ENCODE peak calls at places on chromosomes 2 and 18, in six cellular contexts. G, C, H, U, M and J are unnamed samples.

GRCh38 chr18:69216390-69216789 is 184.3 kb upstream of the DOK6 start:
- DNase-seq in M (no peak), C (no peak), H (no peak), U (no peak), G (no peak), J (no peak)

GRCh38 chr18:6633370-6633769 is 96.1 kb upstream of the ARHGAP28 start:
- DNase-seq in G (no peak), U (no peak), H (no peak), C (no peak), M (no peak), J (peak; percentile 85)

GRCh38 chr18:5625076-5625475 is 81.3 kb upstream of the EPB41L3 start:
- DNase-seq in M (no peak), C (no peak), U (no peak), H (no peak), G (no peak), J (peak; percentile 59)

GRCh38 chr18:46275370-46275769 is 171.2 kb downstream of the HAUS1 start:
- DNase-seq in M (no peak), C (no peak), G (no peak), U (no peak), H (no peak), J (no peak)

GRCh38 chr18:54173980-54174611 is 50.4 kb downstream of the MBD2 start:
- DNase-seq in C (no peak), U (no peak), H (no peak), M (no peak), G (no peak), J (no peak)

GRCh38 chr2:224946911-224947310 is 95.4 kb downstream of the DOCK10 start:
- DNase-seq in H (no peak), M (peak; percentile 72), C (no peak), G (no peak), U (no peak), J (no peak)

GRCh38 chr2:206494061-206494460 is 50.7 kb downstream of the ADAM23 start:
- DNase-seq in M (no peak), G (no peak), C (no peak), H (no peak), U (no peak), J (no peak)

GRCh38 chr2:2796207-2796606 is 465.1 kb upstream of the MYT1L start:
- DNase-seq in H (no peak), U (no peak), M (no peak), C (no peak), G (no peak), J (peak; percentile 21)

GRCh38 chr2:193428336-193428818 is 1233.6 kb upstream of the TMEFF2 start:
- DNase-seq in H (no peak), M (no peak), G (no peak), U (no peak), C (no peak), J (no peak)

GRCh38 chr18:8871484-8871883 is 166.1 kb downstream of the MTCL1 start:
- DNase-seq in M (peak; percentile 70), U (no peak), H (no peak), C (no peak), G (no peak), J (no peak)

GRCh38 chr2:174263989-174264388 is 15.7 kb upstream of the OLA1 start:
- DNase-seq in H (peak; percentile 90), C (no peak), U (no peak), G (no peak), M (peak; percentile 91), J (no peak)

GRCh38 chr2:38526195-38526594 is 76.5 kb downstream of the HNRNPLL start:
- DNase-seq in U (no peak), H (no peak), M (no peak), C (no peak), G (no peak), J (no peak)

GRCh38 chr18:74499633-74500032 is 3.5 kb downstream of the CNDP2 start:
- DNase-seq in H (no peak), C (peak; percentile 73), U (no peak), M (peak; percentile 50), G (peak; percentile 71), J (peak; percentile 61)

GRCh38 chr2:85390941-85391669 is 19.1 kb downstream of the CAPG start:
- DNase-seq in M (peak; percentile 58), C (peak; percentile 83), G (peak; percentile 74), H (peak; percentile 18), U (peak; percentile 58), J (peak; percentile 96)

GRCh38 chr18:77206676-77207370 is 42.8 kb upstream of the GALR1 start:
- DNase-seq in H (no peak), G (no peak), C (peak; percentile 86), U (no peak), M (no peak), J (no peak)

GRCh38 chr2:37379881-37380296 is 35.5 kb downstream of the QPCT start:
- DNase-seq in C (no peak), G (no peak), U (no peak), M (peak; percentile 73), H (no peak), J (no peak)

GRCh38 chr2:133718688-133719201 is 150.5 kb upstream of the NCKAP5 start:
- DNase-seq in H (no peak), M (peak; percentile 61), U (no peak), C (no peak), G (no peak), J (no peak)

GRCh38 chr2:28413152-28413895 is 20.7 kb downstream of the FOSL2 start:
- DNase-seq in U (no peak), M (no peak), C (peak; percentile 73), H (no peak), G (no peak), J (peak; percentile 83)

DNA sequence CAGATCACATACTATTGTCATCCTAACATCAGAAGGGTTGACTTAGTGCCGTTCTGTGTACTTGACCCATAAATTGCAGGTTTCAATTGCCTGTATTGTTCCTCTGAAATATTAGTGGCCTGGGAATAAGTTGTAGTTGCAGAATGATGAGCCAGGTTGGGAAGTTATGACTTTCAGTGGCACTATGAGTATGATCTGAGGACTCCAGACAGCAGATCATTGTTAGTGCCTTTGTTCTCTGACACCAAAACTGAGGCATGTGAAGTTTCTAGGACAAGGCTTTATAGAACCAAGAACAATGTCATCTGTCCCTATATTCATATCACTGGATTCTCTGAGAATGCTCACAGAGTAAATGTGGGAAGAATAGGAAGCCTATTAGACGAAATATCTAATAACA is 403.7 kb downstream of the STK39 start:
- DNase-seq in G (no peak), U (no peak), C (no peak), H (no peak), M (no peak), J (no peak)
- TF ChIP-seq CTCF in G (no peak), U (no peak), C (no peak), H (no peak), M (no peak), J (no peak)

GRCh38 chr2:158321264-158321663 is 135.3 kb downstream of the CCDC148 start:
- DNase-seq in U (peak; percentile 22), G (no peak), C (no peak), H (peak; percentile 4), M (peak; percentile 35), J (no peak)

GRCh38 chr2:158325031-158325781 is 131.3 kb downstream of the CCDC148 start:
- DNase-seq in C (no peak), M (peak; percentile 43), H (no peak), U (no peak), G (no peak), J (no peak)

GRCh38 chr2:158319269-158319668 is 137.3 kb downstream of the CCDC148 start:
- DNase-seq in M (no peak), H (no peak), G (no peak), U (no peak), C (no peak), J (no peak)

GRCh38 chr2:158325782-158326335 is 130.7 kb downstream of the CCDC148 start:
- DNase-seq in G (no peak), M (peak; percentile 47), H (no peak), C (no peak), U (peak; percentile 60), J (no peak)

GRCh38 chr2:158323381-158323780 is 133.2 kb downstream of the CCDC148 start:
- DNase-seq in C (no peak), U (no peak), H (no peak), G (no peak), M (no peak), J (no peak)
- H3K36me3 ChIP-seq in C (no peaks in the 10 kb centered on the region), U (no peaks in the 10 kb centered on the region), H (no peaks in the 10 kb centered on the region), G (no peaks in the 10 kb centered on the region), M (no peaks in the 10 kb centered on the region), J (no peaks in the 10 kb centered on the region)

GRCh38 chr18:62324917-62325805 is at the start of gene TNFRSF11A:
- DNase-seq in M (peak; percentile 71), G (peak; percentile 77), H (no peak), U (peak; percentile 78), C (no peak), J (peak; percentile 93)
- TF ChIP-seq CTCF in M (peak; percentile 38), G (no peak), H (peak; percentile 39), U (peak; percentile 18), C (no peak), J (peak; percentile 76)

GRCh38 chr2:239240480-239240881 is 160.3 kb downstream of the HDAC4 start:
- DNase-seq in U (no peak), H (no peak), C (peak; percentile 88), G (no peak), M (no peak), J (peak; percentile 33)

GRCh38 chr2:239238839-239239606 is 161.8 kb downstream of the HDAC4 start:
- DNase-seq in C (peak; percentile 61), G (no peak), M (no peak), U (no peak), H (no peak), J (peak; percentile 38)

GRCh38 chr2:239239607-239240479 is 161.0 kb downstream of the HDAC4 start:
- DNase-seq in U (no peak), M (no peak), C (peak; percentile 77), H (no peak), G (no peak), J (peak; percentile 41)

GRCh38 chr2:239236808-239237205 is 164.0 kb downstream of the HDAC4 start:
- DNase-seq in C (no peak), M (no peak), H (no peak), G (no peak), U (no peak), J (no peak)

GRCh38 chr2:239238381-239238780 is 162.4 kb downstream of the HDAC4 start:
- DNase-seq in H (no peak), G (no peak), M (no peak), U (no peak), C (peak; percentile 47), J (peak; percentile 37)
- H3K36me3 ChIP-seq in H (no peaks in the 10 kb centered on the region), G (peaks cover 12% of the 10 kb centered on the region), M (no peaks in the 10 kb centered on the region), U (no peaks in the 10 kb centered on the region), C (no peaks in the 10 kb centered on the region), J (no peaks in the 10 kb centered on the region)

DNA sequence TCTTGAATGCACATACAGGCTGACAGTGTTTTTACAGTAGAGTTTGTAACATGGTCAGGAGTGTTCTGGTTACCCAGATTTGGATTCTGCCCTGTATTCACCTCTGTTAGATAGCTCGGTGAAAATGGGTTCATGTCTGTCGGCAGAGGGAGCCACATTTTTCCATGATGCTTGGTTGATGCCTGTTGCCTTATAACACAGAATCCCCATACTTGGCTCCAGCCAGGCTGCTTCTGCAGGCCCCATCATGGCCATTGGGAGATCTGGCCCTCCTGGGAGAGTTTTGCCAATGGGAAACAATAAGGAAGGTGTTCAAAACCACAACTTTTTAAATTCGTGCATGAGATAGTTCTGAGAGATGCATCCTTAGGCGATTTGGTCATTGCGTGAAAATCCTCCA is 78.1 kb downstream of the WDSUB1 start:
- DNase-seq in M (no peak), U (no peak), C (no peak), H (no peak), G (no peak), J (peak; percentile 43)
- TF ChIP-seq CTCF in M (no peak), U (peak; percentile 7), C (no peak), H (no peak), G (no peak), J (peak; percentile 25)

GRCh38 chr2:233266481-233266880 is 15.0 kb downstream of the ATG16L1 start:
- DNase-seq in G (no peak), M (no peak), U (no peak), C (no peak), H (no peak), J (no peak)
- H3K36me3 ChIP-seq in G (peaks cover 100% of the 10 kb centered on the region), M (peaks cover 92% of the 10 kb centered on the region), U (peaks cover 53% of the 10 kb centered on the region), C (peaks cover 26% of the 10 kb centered on the region), H (peaks cover 74% of the 10 kb centered on the region), J (peaks cover 95% of the 10 kb centered on the region)